ENCODE peak calls at places on chromosomes 5 and 9, in four cellular contexts. D is NCI-H1092, I is prostate gland, E is MM.1S. W is an unnamed sample.

GRCh38 chr5:433836-434235 is 9.1 kb upstream of the EXOC3 start:
- DNase-seq in D (no peak), I (no peak), E (no peak), W (no peak)

GRCh38 chr5:119582987-119583386 is 46.4 kb upstream of the FAM170A start:
- DNase-seq in D (no peak), I (no peak), E (no peak), W (no peak)

GRCh38 chr5:106028314-106028713 is 1642.4 kb downstream of the EFNA5 start:
- DNase-seq in D (no peak), I (no peak), E (no peak), W (no peak)

GRCh38 chr5:82332889-82333619 is 54.9 kb upstream of the RPS23 start:
- DNase-seq in D (no peak), I (no peak), E (no peak), W (no peak)

GRCh38 chr9:116763665-116764064 is 76.6 kb downstream of the TRIM32 start:
- DNase-seq in D (no peak), I (no peak), E (no peak), W (no peak)

GRCh38 chr5:31186672-31187267 is 6.7 kb upstream of the CDH6 start:
- DNase-seq in D (peak; percentile 4), I (no peak), E (peak; percentile 36), W (peak; percentile 27)

GRCh38 chr5:176540476-176540899 is 3.3 kb upstream of the RNF44 start:
- DNase-seq in D (no peak), I (no peak), E (no peak), W (no peak)

GRCh38 chr5:172858990-172859811 is 25.1 kb downstream of the ERGIC1 start:
- DNase-seq in D (no peak), I (no peak), E (no peak), W (no peak)

GRCh38 chr9:16869140-16869903 is 1.1 kb downstream of the BNC2 start:
- DNase-seq in D (no peak), I (no peak), E (no peak), W (no peak)

GRCh38 chr5:1310118-1310517 is 15.2 kb upstream of the TERT start:
- DNase-seq in D (no peak), I (no peak), E (no peak), W (no peak)

GRCh38 chr9:21549251-21549765 is 67.2 kb upstream of the IFNE start:
- DNase-seq in D (no peak), I (peak; percentile 50), E (no peak), W (peak; percentile 38)

GRCh38 chr5:74919487-74919886 is 53.3 kb upstream of the FAM169A start:
- DNase-seq in D (no peak), I (peak; percentile 12), E (peak; percentile 59), W (peak; percentile 59)

GRCh38 chr9:136946893-136947891 is 2.1 kb downstream of the C8G start:
- DNase-seq in D (no peak), I (no peak), E (no peak), W (no peak)

GRCh38 chr9:126681336-126681735 is 67.6 kb downstream of the LMX1B start:
- DNase-seq in D (no peak), I (no peak), E (no peak), W (no peak)

GRCh38 chr9:137455361-137455991 is 3.7 kb downstream of the NSMF start:
- DNase-seq in D (no peak), I (no peak), E (no peak), W (no peak)

GRCh38 chr9:77793909-77794308 is 145.8 kb upstream of the GNA14 start:
- DNase-seq in D (no peak), I (no peak), E (no peak), W (no peak)

GRCh38 chr9:76400534-76401096 is 6.4 kb upstream of the RFK start:
- DNase-seq in D (no peak), I (no peak), E (no peak), W (no peak)

GRCh38 chr5:95988094-95988493 is 26.4 kb upstream of the ELL2 start:
- DNase-seq in D (no peak), I (no peak), E (no peak), W (no peak)

GRCh38 chr5:179271301-179271650 is 74.0 kb downstream of the ADAMTS2 start:
- DNase-seq in D (no peak), I (no peak), E (no peak), W (no peak)

W was measured in HEK293T.